ENCODE peak calls at places on chromosomes 13 and 19, in ten cellular contexts. Q, R, Z, N, V, B, Y, M, G and D are unnamed samples.
A peak's percentile ranks its signal among the peaks of the same experiment; 100 is the strongest.

GRCh38 chr13:46575843-46576242 is 22.9 kb downstream of the LRCH1 start:
- DNase-seq in N (no peak), R (peak; percentile 70), G (peak; percentile 77), Q (no peak), V (no peak), M (peak; percentile 81), B (peak; percentile 36), Y (peak; percentile 71), Z (no peak), D (peak; percentile 81)

GRCh38 chr19:39671739-39672363 is 16.1 kb downstream of the LGALS16 start:
- DNase-seq in G (peak; percentile 58), Y (peak; percentile 20), R (peak; percentile 59), Q (peak; percentile 26), M (peak; percentile 63), Z (peak; percentile 30), B (peak; percentile 26), N (peak; percentile 12), V (peak; percentile 50), D (peak; percentile 41)

GRCh38 chr19:4338441-4339350 is at the start of gene STAP2:
- DNase-seq in Z (peak; percentile 53), R (peak; percentile 59), Y (no peak), V (peak; percentile 37), Q (peak; percentile 52), G (no peak), M (peak; percentile 21), N (peak; percentile 86), B (no peak), D (no peak)

GRCh38 chr13:29284726-29285125 is 310.8 kb downstream of the SLC7A1 start:
- DNase-seq in B (no peak), G (no peak), R (no peak), Q (no peak), Z (no peak), N (no peak), V (no peak), M (no peak), Y (no peak), D (no peak)

GRCh38 chr19:1758959-1759903 is 5.9 kb downstream of the ONECUT3 start:
- DNase-seq in Z (no peak), R (no peak), Y (no peak), Q (no peak), V (no peak), N (no peak), G (no peak), B (no peak), M (no peak), D (no peak)

GRCh38 chr19:52188822-52189744 is 769 bp upstream of the PPP2R1A start:
- DNase-seq in Q (peak; percentile 98), G (no peak), Z (no peak), R (no peak), N (peak; percentile 98), B (no peak), M (peak; percentile 87), V (peak; percentile 43), Y (no peak), D (no peak)

GRCh38 chr13:97574926-97575325 is 141.0 kb downstream of the RAP2A start:
- DNase-seq in Z (peak; percentile 26), M (peak; percentile 20), N (peak; percentile 37), Y (peak; percentile 3), G (peak; percentile 6), R (peak; percentile 44), Q (peak; percentile 58), B (peak; percentile 9), V (peak; percentile 56), D (no peak)

GRCh38 chr19:16025108-16026101 is 50.9 kb upstream of the TPM4 start:
- DNase-seq in V (peak; percentile 15), B (no peak), Z (peak; percentile 55), M (peak; percentile 92), N (peak; percentile 34), Q (peak; percentile 67), R (peak; percentile 86), Y (peak; percentile 39), G (peak; percentile 38), D (peak; percentile 23)

GRCh38 chr19:32599736-32600157 is 18.8 kb downstream of the PDCD5 start:
- DNase-seq in M (peak; percentile 79), B (peak; percentile 18), Z (peak; percentile 70), G (peak; percentile 65), N (no peak), Q (no peak), R (peak; percentile 76), V (peak; percentile 49), Y (peak; percentile 71), D (peak; percentile 70)

GRCh38 chr13:27425151-27425917 is 915 bp downstream of the GTF3A start:
- DNase-seq in G (peak; percentile 26), B (no peak), Q (no peak), R (no peak), Z (no peak), Y (no peak), M (peak; percentile 24), N (no peak), V (no peak), D (peak; percentile 28)

GRCh38 chr13:100835695-100836094 is 161.1 kb upstream of the TMTC4 start:
- DNase-seq in Y (peak; percentile 19), Q (no peak), Z (no peak), N (no peak), V (no peak), M (no peak), G (no peak), R (no peak), B (no peak), D (no peak)

GRCh38 chr13:67299072-67299635 is 69.0 kb upstream of the PCDH9 start:
- DNase-seq in Y (peak; percentile 91), Q (no peak), M (peak; percentile 87), B (no peak), G (no peak), R (peak; percentile 36), N (no peak), V (no peak), Z (no peak), D (no peak)

GRCh38 chr13:63942372-63942771 is 2526.7 kb upstream of the PCDH20 start:
- DNase-seq in G (no peak), Q (no peak), Z (no peak), Y (no peak), R (no peak), N (no peak), B (no peak), V (no peak), M (peak; percentile 34), D (no peak)

GRCh38 chr13:44098559-44098958 is 218.9 kb downstream of the LACC1 start:
- DNase-seq in G (no peak), V (no peak), M (no peak), R (no peak), Z (no peak), Q (no peak), N (no peak), B (no peak), Y (no peak), D (no peak)

GRCh38 chr13:83752141-83752540 is 130.1 kb downstream of the SLITRK1 start:
- DNase-seq in V (no peak), R (peak; percentile 55), N (no peak), Q (no peak), M (peak; percentile 38), Z (no peak), G (no peak), B (no peak), Y (peak; percentile 39), D (no peak)

GRCh38 chr13:97559030-97559429 is 125.1 kb downstream of the RAP2A start:
- DNase-seq in Y (no peak), V (no peak), Q (no peak), R (no peak), B (no peak), G (no peak), N (no peak), Z (no peak), M (no peak), D (no peak)

GRCh38 chr19:10751109-10751972 is 33.5 kb downstream of the DNM2 start:
- DNase-seq in M (no peak), V (peak; percentile 52), Z (no peak), R (no peak), Q (no peak), B (no peak), N (peak; percentile 63), Y (no peak), G (no peak), D (no peak)

GRCh38 chr19:13163609-13164364 is 13.6 kb downstream of the IER2 start:
- DNase-seq in M (peak; percentile 97), G (peak; percentile 78), B (peak; percentile 76), Y (peak; percentile 85), N (peak; percentile 79), V (peak; percentile 83), R (peak; percentile 99), Z (peak; percentile 51), Q (peak; percentile 80), D (peak; percentile 57)

GRCh38 chr13:70253834-70254233 is 145.6 kb upstream of the KLHL1 start:
- DNase-seq in R (no peak), B (no peak), N (no peak), Q (no peak), Y (peak; percentile 53), Z (no peak), V (no peak), M (no peak), G (no peak), D (no peak)

GRCh38 chr13:63625869-63626268 is 2210.2 kb upstream of the PCDH20 start:
- DNase-seq in G (no peak), B (no peak), M (peak; percentile 16), Y (peak; percentile 15), Q (no peak), V (no peak), R (peak; percentile 55), N (no peak), Z (no peak), D (no peak)

GRCh38 chr13:110820311-110820710 is 94.6 kb downstream of the ANKRD10 start:
- DNase-seq in Y (no peak), M (no peak), Q (no peak), G (no peak), Z (no peak), B (no peak), N (no peak), R (no peak), V (no peak), D (no peak)

GRCh38 chr13:30880756-30881155 is 25.3 kb upstream of the MEDAG start:
- DNase-seq in Y (peak; percentile 93), V (no peak), B (no peak), G (no peak), Q (no peak), M (peak; percentile 95), Z (no peak), N (no peak), R (peak; percentile 60), D (no peak)

GRCh38 chr19:38378866-38379265 is 4.5 kb downstream of the PSMD8 start:
- DNase-seq in B (no peak), Y (no peak), M (no peak), R (no peak), Z (no peak), G (no peak), Q (no peak), V (no peak), N (no peak), D (no peak)

GRCh38 chr13:75879656-75880055 is 243.5 kb downstream of the LMO7 start:
- DNase-seq in Y (no peak), N (no peak), V (no peak), Z (no peak), R (no peak), B (no peak), Q (no peak), G (no peak), M (no peak), D (no peak)